ENCODE peak calls at places on chromosomes 11 and 22, in seven cellular contexts. S is psoas muscle, F is RWPE1, W is endothelial cell, O is astrocyte of the spinal cord, Q is astrocyte, G is cardiac fibroblast. R is an unnamed sample.

GRCh38 chr11:416051-416756 is 1.4 kb upstream of the SIGIRR start:
- DNase-seq in S (no peak), F (no peak), W (no peak), O (no peak), Q (no peak), G (no peak), R (no peak)

GRCh38 chr22:44167501-44167900 is 13.2 kb upstream of the PARVG start:
- DNase-seq in S (peak), F (no peak), W (no peak), O (no peak), Q (no peak), G (no peak), R (no peak)

GRCh38 chr11:124896071-124896750 is 1.5 kb downstream of the ROBO4 start:
- DNase-seq in S (no peak), F (no peak), W (no peak), O (no peak), Q (peak), G (no peak), R (no peak)

GRCh38 chr11:122784325-122785155 is 53.8 kb upstream of the CRTAM start:
- DNase-seq in S (peak), F (peak), W (no peak), O (peak), Q (peak), G (peak), R (peak)

GRCh38 chr11:118015385-118015841 is 29.2 kb downstream of the IL10RA start:
- DNase-seq in S (no peak), F (no peak), W (no peak), O (no peak), Q (no peak), G (no peak), R (no peak)

GRCh38 chr11:63680842-63681207 is 475 bp upstream of the RTN3 start:
- DNase-seq in S (no peak), F (peak), W (no peak), O (no peak), Q (no peak), G (no peak), R (no peak)

GRCh38 chr22:43737150-43737828 is 74.8 kb downstream of the EFCAB6 start:
- DNase-seq in S (no peak), F (no peak), W (no peak), O (no peak), Q (no peak), G (no peak), R (no peak)

GRCh38 chr22:29877620-29878019 is 5.4 kb upstream of the MTMR3 start:
- DNase-seq in S (no peak), F (no peak), W (no peak), O (peak), Q (peak), G (peak), R (no peak)

GRCh38 chr22:25420925-25421904 is 143.3 kb upstream of the GRK3 start:
- DNase-seq in S (no peak), F (no peak), W (peak), O (no peak), Q (no peak), G (peak), R (no peak)

GRCh38 chr22:31243339-31244043 is 31.4 kb downstream of the LIMK2 start:
- DNase-seq in S (no peak), F (peak), W (no peak), O (peak), Q (peak), G (no peak), R (no peak)

GRCh38 chr11:17473071-17473744 is 3.4 kb downstream of the ABCC8 start:
- DNase-seq in S (no peak), F (no peak), W (peak), O (no peak), Q (no peak), G (no peak), R (no peak)
- TF ChIP-seq CTCF in S (no peak), F (no peak), W (no peak), O (peak), Q (no peak), G (peak), R (peak)

DNA sequence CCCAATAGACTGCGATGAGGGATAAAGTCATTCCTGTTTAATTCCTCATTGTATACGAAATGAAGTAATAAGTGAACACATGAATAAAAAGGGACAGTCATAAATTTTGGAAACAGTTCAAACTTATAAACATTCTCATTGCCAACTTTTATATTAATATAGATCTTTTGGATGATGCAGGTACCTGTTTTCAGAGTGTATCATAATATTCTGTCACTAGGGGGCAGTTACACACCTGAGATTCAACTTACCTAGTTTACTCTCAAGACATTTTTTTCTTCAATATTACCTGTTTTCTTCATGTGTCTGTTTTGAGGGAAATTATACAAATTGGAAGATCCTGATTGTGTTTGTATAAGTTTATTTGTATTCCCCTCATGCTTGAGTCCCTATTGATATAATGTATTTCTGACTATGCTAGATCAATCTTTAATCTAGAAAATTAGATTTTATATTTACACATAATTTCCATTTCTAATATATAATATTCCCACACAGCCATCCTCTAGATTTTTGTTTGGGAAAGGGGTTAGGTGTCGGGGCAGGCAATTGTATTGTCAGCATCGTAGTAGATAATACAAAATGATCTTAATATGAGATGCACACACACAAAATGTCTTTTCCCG is 18.3 kb downstream of the FDX1 start:
- DNase-seq in S (no peak), F (no peak), W (no peak), O (no peak), Q (no peak), G (peak), R (no peak)
- TF ChIP-seq CTCF in S (peak), F (peak), W (peak), O (peak), Q (peak), G (peak), R (peak)

DNA sequence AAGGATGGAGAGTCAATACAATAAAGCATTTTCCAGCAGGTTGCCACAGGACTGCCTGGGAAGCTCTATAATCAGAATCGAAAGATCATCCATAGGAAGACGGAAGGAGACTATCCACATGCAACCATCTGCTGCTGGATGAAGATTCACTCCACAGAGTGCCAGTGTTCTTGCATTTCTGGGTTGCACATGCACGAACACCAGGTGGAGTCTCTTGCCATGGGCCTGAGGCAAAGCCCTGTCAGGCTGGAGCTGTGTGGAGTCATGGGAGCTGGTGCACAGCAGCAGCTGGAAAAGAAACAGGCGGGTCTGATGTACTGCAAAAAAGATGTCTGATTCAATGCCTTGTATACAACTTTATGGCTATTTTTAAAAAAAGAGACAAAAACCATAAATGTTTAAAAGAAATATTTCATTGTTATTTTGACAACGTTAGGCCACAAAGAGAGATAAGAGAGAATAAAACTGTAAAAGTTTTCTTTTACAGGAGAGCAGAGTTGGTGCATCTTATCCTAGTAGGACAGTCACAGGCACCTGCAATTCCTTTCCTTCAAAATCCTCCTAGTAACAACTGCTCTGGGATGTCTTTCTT is 12.9 kb upstream of the FAT3 start:
- DNase-seq in S (no peak), F (no peak), W (peak), O (peak), Q (peak), G (peak), R (peak)
- TF ChIP-seq CTCF in S (no peak), F (no peak), W (no peak), O (peak), Q (peak), G (peak), R (peak)

GRCh38 chr11:41431784-41432183 is 27.7 kb downstream of the LRRC4C start:
- DNase-seq in S (no peak), F (peak), W (peak), O (no peak), Q (no peak), G (no peak), R (no peak)
- TF ChIP-seq CTCF in S (no peak), F (no peak), W (peak), O (peak), Q (peak), G (peak), R (no peak)

GRCh38 chr11:80109652-80110051 is 668.8 kb upstream of the TENM4 start:
- DNase-seq in S (no peak), F (no peak), W (no peak), O (no peak), Q (no peak), G (no peak), R (no peak)

GRCh38 chr11:80104196-80104595 is 663.4 kb upstream of the TENM4 start:
- DNase-seq in S (no peak), F (no peak), W (no peak), O (no peak), Q (no peak), G (no peak), R (no peak)

GRCh38 chr11:80109031-80109430 is 668.2 kb upstream of the TENM4 start:
- DNase-seq in S (no peak), F (no peak), W (no peak), O (no peak), Q (peak), G (no peak), R (no peak)

GRCh38 chr11:80103149-80103859 is 662.5 kb upstream of the TENM4 start:
- DNase-seq in S (no peak), F (peak), W (no peak), O (peak), Q (peak), G (peak), R (peak)

DNA sequence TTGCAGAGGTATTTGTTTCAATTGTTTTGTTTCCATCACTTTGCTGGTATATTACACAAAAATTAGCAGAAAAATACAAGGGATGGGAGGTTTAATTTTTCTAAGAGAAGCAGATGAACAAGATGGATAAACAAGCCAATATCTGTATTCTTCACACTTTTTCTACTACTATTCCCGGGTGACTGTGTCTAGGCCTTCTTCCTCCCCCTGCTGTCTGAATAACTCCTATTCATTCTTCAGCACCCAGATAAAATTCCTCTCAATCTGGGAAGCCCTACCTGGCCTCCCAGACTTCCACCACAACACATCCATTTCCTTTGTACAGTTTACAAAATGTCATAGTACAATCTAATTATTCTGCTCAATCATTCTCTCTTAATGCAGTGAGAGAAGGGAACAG is 666.6 kb upstream of the TENM4 start:
- DNase-seq in S (no peak), F (no peak), W (no peak), O (no peak), Q (no peak), G (no peak), R (no peak)
- TF ChIP-seq CTCF in S (no peak), F (no peak), W (no peak), O (no peak), Q (no peak), G (no peak), R (no peak)

GRCh38 chr11:84524422-84525051 is 1102.6 kb downstream of the DLG2 start:
- DNase-seq in S (no peak), F (peak), W (no peak), O (peak), Q (peak), G (peak), R (peak)

GRCh38 chr11:84522331-84522730 is 1104.8 kb downstream of the DLG2 start:
- DNase-seq in S (no peak), F (no peak), W (no peak), O (peak), Q (peak), G (peak), R (no peak)

DNA sequence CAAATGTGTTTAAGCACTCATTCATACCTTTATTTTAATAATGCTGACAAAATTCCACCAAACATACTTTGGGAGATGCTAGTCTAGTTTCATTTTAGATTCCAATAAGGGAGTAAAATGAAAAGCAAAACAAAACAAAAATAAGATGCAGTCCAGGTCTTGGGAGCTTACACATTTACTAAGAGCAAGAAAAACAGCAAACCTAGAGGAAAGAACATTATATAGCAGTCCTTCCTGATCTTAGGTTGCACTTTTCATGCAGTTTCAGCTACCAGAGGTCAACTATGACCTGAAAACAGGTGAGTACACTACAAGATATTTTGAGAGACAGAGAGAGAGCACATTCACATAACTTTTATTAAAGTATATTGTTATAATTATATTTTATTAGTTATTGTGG is 1100.9 kb downstream of the DLG2 start:
- DNase-seq in S (no peak), F (no peak), W (no peak), O (no peak), Q (no peak), G (peak), R (no peak)
- TF ChIP-seq CTCF in S (no peak), F (no peak), W (no peak), O (no peak), Q (no peak), G (no peak), R (no peak)